ENCODE peak calls at places on chromosomes 7 and 10, in ten cellular contexts. S, Z, A, F, C, Q, L, O, M and J are unnamed samples.

GRCh38 chr7:4006687-4007086 is 675.4 kb upstream of the FOXK1 start:
- DNase-seq in S (no peak), A (no peak), Q (no peak), L (no peak), Z (no peak), C (no peak), M (peak), O (no peak), F (no peak), J (no peak)

GRCh38 chr10:20287951-20288350 is 471.7 kb downstream of the PLXDC2 start:
- DNase-seq in A (no peak), O (no peak), F (no peak), Z (no peak), M (no peak), Q (no peak), S (no peak), L (no peak), C (no peak), J (no peak)

GRCh38 chr7:144761493-144761892 is 74.4 kb downstream of the TPK1 start:
- DNase-seq in C (no peak), F (no peak), M (no peak), A (no peak), O (no peak), Z (no peak), L (no peak), S (no peak), Q (no peak), J (no peak)

GRCh38 chr10:109889867-109890266 is 33.4 kb downstream of the XPNPEP1 start:
- DNase-seq in S (no peak), O (no peak), C (peak), L (peak), A (no peak), Z (no peak), F (no peak), M (no peak), Q (no peak), J (peak)

GRCh38 chr7:142795339-142795863 is 24.6 kb downstream of the PRSS2 start:
- DNase-seq in Z (no peak), L (no peak), M (no peak), A (peak), Q (peak), C (no peak), S (no peak), F (no peak), O (no peak), J (no peak)

GRCh38 chr7:101539784-101540183 is 89.3 kb downstream of the MYL10 start:
- DNase-seq in Q (no peak), O (no peak), F (no peak), M (no peak), L (no peak), S (no peak), Z (no peak), A (no peak), C (no peak), J (no peak)

GRCh38 chr10:103476046-103476768 is 2.8 kb downstream of the CALHM3 start:
- DNase-seq in S (no peak), Z (no peak), C (no peak), M (no peak), O (no peak), A (no peak), Q (no peak), L (no peak), F (no peak), J (no peak)

GRCh38 chr10:45593938-45594275 is 78.7 kb downstream of the ZFAND4 start:
- DNase-seq in Q (no peak), O (no peak), S (no peak), L (no peak), M (no peak), F (no peak), A (no peak), Z (no peak), C (no peak), J (no peak)

GRCh38 chr10:14032406-14032998 is 298.2 kb downstream of the FRMD4A start:
- DNase-seq in S (peak), C (no peak), L (no peak), A (no peak), O (no peak), F (no peak), Q (no peak), Z (no peak), M (no peak), J (no peak)

GRCh38 chr7:91609525-91609924 is 271.0 kb downstream of the MTERF1 start:
- DNase-seq in A (no peak), O (no peak), Q (no peak), F (no peak), M (no peak), S (no peak), L (no peak), C (no peak), Z (no peak), J (no peak)

GRCh38 chr7:78968951-78969350 is 484.5 kb downstream of the MAGI2 start:
- DNase-seq in A (no peak), S (no peak), C (no peak), M (no peak), F (no peak), O (no peak), L (no peak), Q (no peak), Z (no peak), J (no peak)

GRCh38 chr10:70940834-70941568 is 52.6 kb upstream of the PCBD1 start:
- DNase-seq in Q (no peak), S (peak), A (peak), F (no peak), C (no peak), Z (no peak), M (no peak), O (peak), L (no peak), J (no peak)

GRCh38 chr10:49144021-49144720 is 10.3 kb upstream of the FAM170B start:
- DNase-seq in Q (no peak), O (no peak), A (no peak), M (no peak), Z (no peak), F (no peak), S (peak), L (peak), C (no peak), J (peak)

GRCh38 chr10:97633921-97634320 is 621 bp upstream of the MORN4 start:
- DNase-seq in F (no peak), M (no peak), A (no peak), O (peak), S (no peak), Z (no peak), C (no peak), Q (no peak), L (no peak), J (no peak)

GRCh38 chr10:22230331-22230833 is 12.6 kb upstream of the EBLN1 start:
- DNase-seq in O (no peak), M (no peak), S (no peak), Z (no peak), A (peak), F (peak), L (no peak), C (no peak), Q (no peak), J (peak)

GRCh38 chr7:158011941-158012340 is 575.7 kb downstream of the PTPRN2 start:
- DNase-seq in O (no peak), C (no peak), A (no peak), S (no peak), F (no peak), Z (no peak), M (no peak), L (no peak), Q (no peak), J (no peak)

GRCh38 chr10:105347487-105347886 is 706.4 kb downstream of the SORCS3 start:
- DNase-seq in Q (no peak), M (no peak), C (no peak), O (no peak), Z (no peak), F (no peak), A (no peak), S (no peak), L (no peak), J (no peak)

GRCh38 chr7:123745437-123745836 is 3.4 kb downstream of the WASL start:
- DNase-seq in A (no peak), F (no peak), S (no peak), Z (no peak), O (no peak), L (no peak), C (no peak), Q (no peak), M (no peak), J (no peak)

GRCh38 chr7:100655908-100656674 is at the start of gene ACTL6B:
- DNase-seq in A (peak), S (peak), M (no peak), L (no peak), Q (no peak), Z (no peak), F (peak), C (no peak), O (peak), J (no peak)

GRCh38 chr7:27096756-27097514 is 1.1 kb upstream of the HOXA1 start:
- DNase-seq in F (no peak), O (no peak), C (no peak), Q (no peak), Z (no peak), M (no peak), S (no peak), L (no peak), A (peak), J (no peak)

GRCh38 chr10:132422169-132422691 is 25.2 kb downstream of the PWWP2B start:
- DNase-seq in L (no peak), Q (no peak), Z (no peak), F (no peak), A (no peak), O (no peak), S (peak), M (no peak), C (no peak), J (no peak)

GRCh38 chr7:155221547-155221946 is 76.1 kb upstream of the INSIG1 start:
- DNase-seq in A (no peak), S (no peak), O (no peak), Q (no peak), C (no peak), L (no peak), Z (no peak), F (no peak), M (no peak), J (no peak)

GRCh38 chr7:137636376-137636775 is 210.4 kb downstream of the DGKI start:
- DNase-seq in M (no peak), L (no peak), S (no peak), C (no peak), A (no peak), Z (no peak), F (no peak), Q (no peak), O (no peak), J (no peak)

GRCh38 chr7:95201718-95202117 is 122.6 kb downstream of the PON1 start:
- DNase-seq in O (no peak), M (no peak), Q (no peak), L (no peak), F (no peak), C (no peak), S (no peak), Z (no peak), A (no peak), J (no peak)

GRCh38 chr7:85289279-85289678 is 102.4 kb upstream of the SEMA3D start:
- DNase-seq in C (no peak), Q (no peak), M (no peak), L (no peak), O (no peak), A (no peak), F (no peak), Z (no peak), S (no peak), J (no peak)

GRCh38 chr10:84356951-84357350 is 28.6 kb downstream of the CCSER2 start:
- DNase-seq in S (no peak), A (no peak), F (no peak), Q (no peak), C (no peak), L (no peak), O (no peak), M (no peak), Z (no peak), J (no peak)
- H3K4me3 ChIP-seq in S (no peak), A (no peak), F (no peak), Q (no peak), C (no peak), L (no peak), O (no peak), M (no peak), Z (no peak), J (no peak)

GRCh38 chr7:151012921-151013347 is 11.4 kb downstream of the ATG9B start:
- DNase-seq in A (no peak), L (no peak), C (no peak), F (peak), M (no peak), S (peak), O (peak), Z (no peak), Q (no peak), J (no peak)
- TF ChIP-seq CTCF in A (no peak), L (peak), C (peak), F (peak), M (no peak), S (peak), O (peak), Z (no peak), Q (no peak), J (peak)

GRCh38 chr10:119153661-119154060 is 11.9 kb downstream of the SFXN4 start:
- DNase-seq in C (no peak), A (no peak), L (no peak), Z (no peak), F (no peak), O (no peak), Q (peak), S (no peak), M (no peak), J (no peak)
- H3K4me3 ChIP-seq in C (no peak), A (no peak), L (no peak), Z (no peak), F (no peak), O (no peak), Q (no peak), S (no peak), M (no peak), J (no peak)

GRCh38 chr10:100744136-100744979 is 1.0 kb upstream of the PAX2 start:
- DNase-seq in C (no peak), S (no peak), A (no peak), L (no peak), O (no peak), F (peak), Z (no peak), Q (no peak), M (no peak), J (no peak)

GRCh38 chr10:100744980-100745881 is at the start of gene PAX2:
- DNase-seq in L (no peak), S (no peak), M (no peak), O (no peak), Q (no peak), F (peak), Z (no peak), A (no peak), C (no peak), J (no peak)

GRCh38 chr10:100746413-100746931 is 1.1 kb downstream of the PAX2 start:
- DNase-seq in Q (no peak), M (no peak), C (no peak), L (no peak), S (no peak), A (no peak), F (no peak), Z (no peak), O (no peak), J (no peak)

GRCh38 chr10:100747061-100747825 is 1.9 kb downstream of the PAX2 start:
- DNase-seq in C (no peak), M (no peak), A (no peak), Z (no peak), F (no peak), Q (no peak), L (no peak), S (no peak), O (no peak), J (no peak)

GRCh38 chr10:100745882-100746412 is 565 bp downstream of the PAX2 start:
- DNase-seq in M (no peak), Q (no peak), A (no peak), S (no peak), F (no peak), Z (no peak), O (no peak), L (no peak), C (no peak), J (no peak)
- TF ChIP-seq CTCF in M (no peak), Q (no peak), A (no peak), S (no peak), F (no peak), Z (no peak), O (no peak), L (no peak), C (no peak), J (no peak)

GRCh38 chr10:27104919-27105318 is 4.6 kb upstream of the ANKRD26 start:
- DNase-seq in S (no peak), L (no peak), C (no peak), M (no peak), Z (no peak), A (no peak), Q (no peak), F (no peak), O (no peak), J (no peak)

GRCh38 chr10:27108165-27108564 is 7.9 kb upstream of the ANKRD26 start:
- DNase-seq in C (no peak), L (no peak), O (no peak), Q (no peak), A (no peak), Z (no peak), S (no peak), M (no peak), F (no peak), J (no peak)
- H3K4me3 ChIP-seq in C (no peak), L (no peak), O (no peak), Q (no peak), A (no peak), Z (no peak), S (no peak), M (no peak), F (no peak), J (no peak)

GRCh38 chr10:26269754-26270153 is 53.2 kb downstream of the GAD2 start:
- DNase-seq in A (peak), O (no peak), Z (no peak), L (no peak), F (peak), S (no peak), C (peak), Q (no peak), M (no peak), J (no peak)
- TF ChIP-seq CTCF in A (no peak), O (no peak), Z (no peak), L (no peak), F (peak), S (peak), C (peak), Q (no peak), M (no peak), J (no peak)